ENCODE peak calls at places on chromosome 2, in six cellular contexts. G is pons, D is RPMI7951, Y is ecto neural progenitor cell, E is omental fat pad, V is GM23248. Q is an unnamed sample.

GRCh38 chr2:99880148-99880983 is 262.0 kb downstream of the AFF3 start:
- DNase-seq in G (no peak), E (no peak), V (peak; percentile 74), D (peak; percentile 94), Y (no peak), Q (peak; percentile 84)

GRCh38 chr2:20013061-20013721 is 723 bp upstream of the MATN3 start:
- DNase-seq in G (no peak), D (no peak), V (no peak), Y (no peak), E (no peak), Q (no peak)

GRCh38 chr2:240278661-240279060 is 138.2 kb upstream of the OTOS start:
- DNase-seq in E (no peak), V (peak; percentile 41), G (no peak), Y (no peak), D (no peak), Q (no peak)

GRCh38 chr2:108449410-108450200 is 599 bp downstream of the GCC2 start:
- DNase-seq in E (no peak), G (peak; percentile 26), Y (no peak), V (peak; percentile 63), D (peak; percentile 42), Q (peak; percentile 35)

GRCh38 chr2:126635281-126635680 is 20.7 kb upstream of the GYPC start:
- DNase-seq in G (no peak), Y (no peak), E (no peak), V (peak; percentile 38), D (no peak), Q (peak; percentile 59)

GRCh38 chr2:216315817-216316603 is 56.3 kb downstream of the MARCHF4 start:
- DNase-seq in Y (peak; percentile 75), G (no peak), E (no peak), V (peak; percentile 87), D (peak; percentile 89), Q (peak; percentile 12)

GRCh38 chr2:152355411-152355831 is 20.4 kb downstream of the FMNL2 start:
- DNase-seq in Y (no peak), G (no peak), E (no peak), D (peak; percentile 14), V (peak; percentile 48), Q (no peak)

GRCh38 chr2:8885449-8886196 is 48.2 kb upstream of the KIDINS220 start:
- DNase-seq in G (no peak), V (no peak), D (no peak), E (no peak), Y (no peak), Q (no peak)

GRCh38 chr2:11123856-11124759 is 31.2 kb upstream of the SLC66A3 start:
- DNase-seq in D (peak; percentile 15), E (no peak), V (peak; percentile 73), G (no peak), Y (peak; percentile 85), Q (peak; percentile 76)

GRCh38 chr2:54254180-54254579 is 1.8 kb downstream of the TSPYL6 start:
- DNase-seq in E (no peak), G (no peak), Y (no peak), D (no peak), V (no peak), Q (no peak)

GRCh38 chr2:170701011-170701410 is 14.1 kb upstream of the SP5 start:
- DNase-seq in E (no peak), Y (no peak), V (no peak), G (no peak), D (no peak), Q (no peak)

GRCh38 chr2:202821538-202822160 is 49.9 kb downstream of the ICA1L start:
- DNase-seq in E (no peak), V (no peak), D (no peak), G (no peak), Y (no peak), Q (no peak)